ENCODE peak calls at places on chromosomes 2 and 18, in nine cellular contexts. D is vagina, O is brain microvascular endothelial cell, T is glutamatergic neuron, X is stomach, L is omental fat pad, E is spleen, M is retinal pigment epithelial cell, Q is gastrocnemius medialis. R is an unnamed sample.

GRCh38 chr18:46329736-46330246 is 225.6 kb downstream of the HAUS1 start:
- DNase-seq in D (no peak), O (no peak), L (no peak), E (no peak), T (no peak), Q (no peak), M (no peak), X (no peak), R (no peak)

GRCh38 chr2:134146620-134147019 is 107.3 kb upstream of the MGAT5 start:
- DNase-seq in O (no peak), T (no peak), D (no peak), E (no peak), L (no peak), M (no peak), Q (no peak), X (peak; percentile 51), R (no peak)

GRCh38 chr18:52451851-52452250 is 111.9 kb downstream of the DCC start:
- DNase-seq in O (no peak), X (no peak), Q (no peak), M (no peak), E (no peak), T (no peak), D (no peak), L (no peak), R (no peak)

GRCh38 chr2:42545714-42546390 is 22.6 kb upstream of the MTA3 start:
- DNase-seq in Q (no peak), M (no peak), T (no peak), L (no peak), D (no peak), E (no peak), X (no peak), O (no peak), R (no peak)

GRCh38 chr2:232632904-232633412 is 446 bp upstream of the EFHD1 start:
- DNase-seq in Q (peak; percentile 43), D (no peak), M (no peak), E (peak; percentile 79), X (no peak), T (no peak), O (no peak), L (no peak), R (no peak)

GRCh38 chr2:29051730-29052129 is 22.6 kb downstream of the PCARE start:
- DNase-seq in L (no peak), O (no peak), Q (no peak), X (no peak), T (no peak), E (no peak), M (no peak), D (no peak), R (no peak)

GRCh38 chr18:4040391-4041172 is 414.5 kb downstream of the DLGAP1 start:
- DNase-seq in Q (no peak), L (no peak), X (no peak), O (no peak), E (no peak), T (no peak), M (no peak), D (no peak), R (no peak)

GRCh38 chr2:187453078-187453641 is 5.1 kb upstream of the CALCRL start:
- DNase-seq in M (no peak), O (no peak), X (no peak), Q (no peak), D (no peak), E (no peak), T (no peak), L (no peak), R (no peak)

GRCh38 chr2:58607479-58607878 is 366.4 kb upstream of the FANCL start:
- DNase-seq in D (no peak), Q (no peak), L (no peak), E (no peak), O (no peak), T (no peak), X (no peak), M (no peak), R (no peak)

GRCh38 chr18:62434798-62435197 is 88.0 kb upstream of the ZCCHC2 start:
- DNase-seq in M (no peak), Q (no peak), X (no peak), L (no peak), T (no peak), D (no peak), E (no peak), O (no peak), R (no peak)

GRCh38 chr2:107808986-107809385 is 17.7 kb upstream of the RGPD4 start:
- DNase-seq in D (no peak), E (no peak), L (no peak), Q (no peak), X (no peak), O (peak; percentile 12), M (no peak), T (no peak), R (no peak)

GRCh38 chr2:178910005-178910404 is 102.8 kb upstream of the TTN start:
- DNase-seq in M (no peak), L (no peak), E (no peak), T (no peak), Q (no peak), X (no peak), O (no peak), D (no peak), R (no peak)

GRCh38 chr2:217943379-217944321 is 59.1 kb downstream of the TNS1 start:
- DNase-seq in X (peak; percentile 81), M (no peak), E (peak; percentile 89), Q (peak; percentile 58), T (peak; percentile 79), L (no peak), O (peak; percentile 55), D (no peak), R (peak; percentile 87)

DNA sequence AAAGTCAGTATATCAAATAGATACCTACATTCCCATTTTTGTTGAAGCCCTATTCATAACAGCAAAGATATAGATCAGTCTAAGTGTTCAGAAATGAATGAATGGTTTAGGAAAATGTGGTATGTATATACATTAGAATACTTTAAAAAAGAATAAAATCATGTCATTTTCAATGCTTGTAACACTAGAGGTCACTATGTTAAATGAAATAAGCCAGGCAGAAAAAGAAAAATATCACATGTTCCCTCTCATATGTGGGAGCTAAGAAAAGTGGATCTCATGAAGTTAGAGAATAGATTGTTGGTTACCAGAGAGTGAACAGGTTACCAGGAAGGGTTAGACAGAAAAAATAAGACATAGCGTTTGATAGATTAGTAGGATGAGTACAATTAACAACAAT is 1111.0 kb upstream of the SLC39A10 start:
- DNase-seq in Q (no peak), O (no peak), T (no peak), M (no peak), E (no peak), D (no peak), L (no peak), X (no peak), R (no peak)
- TF ChIP-seq CTCF in Q (no peak), O (no peak), T (no peak), M (peak; percentile 27), E (no peak), D (no peak), L (no peak), X (no peak), R (peak; percentile 20)

GRCh38 chr2:120881981-120882788 is 146.5 kb downstream of the GLI2 start:
- DNase-seq in L (no peak), O (no peak), Q (no peak), T (no peak), E (peak; percentile 68), M (no peak), D (no peak), X (no peak), R (no peak)

GRCh38 chr2:120885749-120886148 is 150.1 kb downstream of the GLI2 start:
- DNase-seq in D (no peak), O (no peak), Q (no peak), X (no peak), E (no peak), L (no peak), T (no peak), M (no peak), R (no peak)

GRCh38 chr2:120884406-120885290 is 149.0 kb downstream of the GLI2 start:
- DNase-seq in M (no peak), X (no peak), D (no peak), E (peak; percentile 60), O (no peak), T (no peak), L (no peak), Q (no peak), R (peak; percentile 50)

GRCh38 chr2:120885311-120885710 is 149.6 kb downstream of the GLI2 start:
- DNase-seq in L (no peak), Q (peak; percentile 22), X (no peak), M (no peak), O (no peak), T (no peak), E (peak; percentile 62), D (no peak), R (no peak)

DNA sequence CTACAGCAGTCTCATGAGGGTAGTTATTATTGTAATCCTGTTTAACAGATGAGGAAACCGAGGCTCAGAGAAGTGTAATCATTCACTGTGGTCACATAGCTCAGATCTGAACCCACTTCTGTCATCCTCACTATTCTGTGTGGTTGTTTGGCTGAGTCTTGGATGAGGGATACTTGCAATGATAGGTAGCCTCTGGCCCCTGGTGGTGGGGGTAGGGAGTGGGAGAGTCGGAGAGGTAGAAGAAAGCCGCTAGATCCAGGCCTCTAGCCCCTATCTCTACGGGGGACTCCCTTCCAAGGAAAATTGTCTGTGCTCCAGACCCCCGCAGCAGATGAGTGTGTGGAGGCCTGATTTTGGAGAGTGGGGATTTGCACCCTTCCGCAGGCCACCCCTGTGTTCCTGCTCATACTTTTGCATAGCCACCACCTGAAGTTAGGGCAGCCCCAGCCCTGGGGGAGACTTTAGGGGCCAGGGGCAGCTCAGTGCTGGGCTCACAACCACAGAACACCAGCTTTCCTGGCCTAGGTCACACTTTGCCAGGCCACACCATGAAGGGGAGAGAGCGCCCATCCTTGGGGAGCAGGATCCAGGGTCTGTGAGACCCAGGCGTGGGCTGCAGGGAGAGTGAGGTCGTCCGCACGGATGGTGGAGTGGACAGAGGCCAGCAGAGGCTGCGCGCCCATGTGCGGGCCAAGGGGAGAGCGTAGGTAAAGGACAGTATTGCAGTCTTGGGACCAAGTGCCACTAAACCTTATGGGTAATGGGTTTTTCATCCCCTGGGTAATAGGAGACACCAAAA is 148.1 kb downstream of the GLI2 start:
- DNase-seq in X (no peak), E (peak; percentile 57), T (no peak), Q (no peak), D (no peak), L (no peak), O (no peak), M (no peak), R (no peak)
- TF ChIP-seq CTCF in X (no peak), E (no peak), T (peak; percentile 14), Q (no peak), D (no peak), L (no peak), O (peak; percentile 27), M (no peak), R (peak; percentile 9)

GRCh38 chr18:57780318-57781127 is 22.6 kb downstream of the ATP8B1 start:
- DNase-seq in T (no peak), X (no peak), D (no peak), L (no peak), E (no peak), Q (no peak), O (peak; percentile 50), M (peak; percentile 61), R (no peak)
- TF ChIP-seq CTCF in T (no peak), X (no peak), D (no peak), L (no peak), E (no peak), Q (no peak), O (no peak), M (no peak), R (no peak)

DNA sequence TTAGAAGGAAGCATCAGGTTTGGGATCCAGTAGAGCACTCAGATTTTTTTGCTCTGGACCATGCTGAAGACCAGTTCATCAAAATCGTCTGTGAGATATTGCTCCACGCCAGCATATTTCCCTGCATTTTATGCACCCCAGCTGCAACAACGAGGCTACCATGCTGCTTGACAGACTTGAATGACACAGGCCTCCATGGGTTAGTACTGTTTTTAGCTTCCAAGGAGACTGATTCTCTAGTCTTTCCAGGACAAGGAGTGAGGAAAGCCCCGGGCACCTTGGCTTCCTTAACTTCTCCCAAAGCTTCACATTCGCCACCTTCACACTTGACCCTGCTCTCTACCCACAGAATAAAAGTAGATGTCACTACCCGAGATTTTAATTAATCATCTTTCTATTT is 17.5 kb downstream of the BOD1L2 start:
- DNase-seq in Q (no peak), D (no peak), T (no peak), E (no peak), X (no peak), O (no peak), M (no peak), L (no peak), R (no peak)
- TF ChIP-seq CTCF in Q (no peak), D (no peak), T (no peak), E (no peak), X (no peak), O (no peak), M (no peak), L (no peak), R (no peak)

R was measured in nephron progenitor cell.